ENCODE peak calls at places on chromosomes 11 and 22, in six cellular contexts. U, L, H, I, D and J are unnamed samples.

GRCh38 chr11:16911658-16912057 is 102.6 kb downstream of the PLEKHA7 start:
- DNase-seq in U (no peak), L (no peak), H (no peak), I (no peak), D (no peak), J (no peak)

GRCh38 chr22:26763633-26764295 is 106.4 kb downstream of the MIAT start:
- DNase-seq in U (no peak), L (peak), H (no peak), I (peak), D (peak), J (no peak)

GRCh38 chr11:45921561-45922424 is 663 bp upstream of the LARGE2 start:
- DNase-seq in U (no peak), L (peak), H (no peak), I (peak), D (no peak), J (peak)

GRCh38 chr22:49111085-49111484 is 716.6 kb downstream of the BRD1 start:
- DNase-seq in U (no peak), L (no peak), H (no peak), I (no peak), D (no peak), J (no peak)

GRCh38 chr11:105230586-105230985 is 91.0 kb upstream of the CARD18 start:
- DNase-seq in U (no peak), L (no peak), H (no peak), I (no peak), D (no peak), J (no peak)

GRCh38 chr11:2376751-2377451 is at the start of gene CD81:
- DNase-seq in U (peak), L (peak), H (peak), I (peak), D (peak), J (no peak)

GRCh38 chr22:30332551-30332950 is 5.8 kb upstream of the TBC1D10A start:
- DNase-seq in U (no peak), L (no peak), H (no peak), I (no peak), D (no peak), J (no peak)

GRCh38 chr11:85682330-85683305 is 3.4 kb downstream of the CCDC89 start:
- DNase-seq in U (peak), L (no peak), H (peak), I (no peak), D (peak), J (no peak)

GRCh38 chr11:100939581-100939980 is 190.0 kb downstream of the PGR start:
- DNase-seq in U (no peak), L (no peak), H (no peak), I (no peak), D (no peak), J (no peak)

GRCh38 chr11:29119116-29119515 is 897.7 kb downstream of the KCNA4 start:
- DNase-seq in U (no peak), L (no peak), H (no peak), I (no peak), D (peak), J (no peak)

GRCh38 chr11:105371311-105371710 is 231.7 kb upstream of the CARD18 start:
- DNase-seq in U (no peak), L (no peak), H (no peak), I (no peak), D (no peak), J (no peak)

GRCh38 chr11:121113611-121114010 is 12.6 kb downstream of the TECTA start:
- DNase-seq in U (no peak), L (no peak), H (no peak), I (no peak), D (no peak), J (no peak)

GRCh38 chr22:33242078-33242477 is 183.9 kb upstream of the SYN3 start:
- DNase-seq in U (no peak), L (no peak), H (no peak), I (no peak), D (no peak), J (no peak)

GRCh38 chr22:36528336-36528735 is 630 bp downstream of the EIF3D start:
- DNase-seq in U (peak), L (no peak), H (no peak), I (no peak), D (peak), J (no peak)

GRCh38 chr11:78332174-78332866 is 85.3 kb downstream of the GAB2 start:
- DNase-seq in U (no peak), L (no peak), H (no peak), I (no peak), D (no peak), J (no peak)

GRCh38 chr11:117011541-117011908 is 86.7 kb downstream of the SIK3 start:
- DNase-seq in U (peak), L (no peak), H (no peak), I (no peak), D (no peak), J (no peak)

GRCh38 chr11:910589-911030 is at the start of gene CHID1:
- DNase-seq in U (peak), L (peak), H (peak), I (peak), D (peak), J (peak)

GRCh38 chr11:75582935-75583709 is 21.1 kb downstream of the SERPINH1 start:
- DNase-seq in U (peak), L (peak), H (peak), I (peak), D (peak), J (peak)

GRCh38 chr11:132248585-132248984 is 878.2 kb downstream of the NTM start:
- DNase-seq in U (no peak), L (no peak), H (no peak), I (peak), D (no peak), J (no peak)

GRCh38 chr11:120222916-120223315 is 12.1 kb downstream of the OAF start:
- DNase-seq in U (no peak), L (no peak), H (no peak), I (no peak), D (no peak), J (no peak)